ENCODE peak calls at places on chromosomes 12 and 14, in seven cellular contexts. One of them, this sample, is unnamed.

GRCh38 chr12:131943389-131943788 is 6.4 kb upstream of the EP400 start:
- DNase-seq in mesothelial cell of epicardium: no peak
- DNase-seq in type B pancreatic cell: no peak
- DNase-seq in midbrain: no peak
- DNase-seq in amygdala: no peak
- DNase-seq in mucosa of gallbladder: no peak
- DNase-seq in SW480: no peak
- DNase-seq in this sample: peak; percentile 54

GRCh38 chr12:57085999-57086950 is 2.6 kb upstream of the NAB2 start:
- DNase-seq in mesothelial cell of epicardium: peak; percentile 72
- DNase-seq in type B pancreatic cell: peak; percentile 77
- DNase-seq in midbrain: peak; percentile 50
- DNase-seq in amygdala: no peak
- DNase-seq in mucosa of gallbladder: peak; percentile 61
- DNase-seq in SW480: peak; percentile 80
- DNase-seq in this sample: no peak

GRCh38 chr12:7460375-7461259 is 16.7 kb upstream of the CD163L1 start:
- DNase-seq in mesothelial cell of epicardium: peak; percentile 73
- DNase-seq in type B pancreatic cell: no peak
- DNase-seq in midbrain: peak; percentile 31
- DNase-seq in amygdala: no peak
- DNase-seq in mucosa of gallbladder: peak; percentile 58
- DNase-seq in SW480: peak; percentile 75
- DNase-seq in this sample: no peak

GRCh38 chr12:6471992-6472366 is 1.5 kb upstream of the VAMP1 start:
- DNase-seq in mesothelial cell of epicardium: no peak
- DNase-seq in type B pancreatic cell: no peak
- DNase-seq in midbrain: no peak
- DNase-seq in amygdala: no peak
- DNase-seq in mucosa of gallbladder: no peak
- DNase-seq in SW480: no peak
- DNase-seq in this sample: no peak

GRCh38 chr14:100593751-100594624 is 6.8 kb upstream of the BEGAIN start:
- DNase-seq in mesothelial cell of epicardium: no peak
- DNase-seq in type B pancreatic cell: no peak
- DNase-seq in midbrain: no peak
- DNase-seq in amygdala: no peak
- DNase-seq in mucosa of gallbladder: no peak
- DNase-seq in SW480: no peak
- DNase-seq in this sample: no peak

GRCh38 chr12:63900922-63901793 is 56.7 kb downstream of the SRGAP1 start:
- DNase-seq in mesothelial cell of epicardium: no peak
- DNase-seq in type B pancreatic cell: no peak
- DNase-seq in midbrain: no peak
- DNase-seq in amygdala: no peak
- DNase-seq in mucosa of gallbladder: no peak
- DNase-seq in SW480: no peak
- DNase-seq in this sample: no peak

GRCh38 chr12:51009038-51009437 is 17.1 kb downstream of the SLC11A2 start:
- DNase-seq in mesothelial cell of epicardium: no peak
- DNase-seq in type B pancreatic cell: no peak
- DNase-seq in midbrain: peak; percentile 89
- DNase-seq in amygdala: peak; percentile 63
- DNase-seq in mucosa of gallbladder: peak; percentile 66
- DNase-seq in SW480: no peak
- DNase-seq in this sample: no peak

GRCh38 chr14:38158468-38158867 is 49.2 kb upstream of the SSTR1 start:
- DNase-seq in mesothelial cell of epicardium: no peak
- DNase-seq in type B pancreatic cell: no peak
- DNase-seq in midbrain: no peak
- DNase-seq in amygdala: no peak
- DNase-seq in mucosa of gallbladder: no peak
- DNase-seq in SW480: no peak
- DNase-seq in this sample: no peak

GRCh38 chr12:108586306-108586705 is 11.6 kb downstream of the TMEM119 start:
- DNase-seq in mesothelial cell of epicardium: no peak
- DNase-seq in type B pancreatic cell: no peak
- DNase-seq in midbrain: no peak
- DNase-seq in amygdala: no peak
- DNase-seq in mucosa of gallbladder: no peak
- DNase-seq in SW480: no peak
- DNase-seq in this sample: no peak

GRCh38 chr14:51082394-51082793 is 12.5 kb downstream of the TRIM9 start:
- DNase-seq in mesothelial cell of epicardium: no peak
- DNase-seq in type B pancreatic cell: no peak
- DNase-seq in midbrain: no peak
- DNase-seq in amygdala: no peak
- DNase-seq in mucosa of gallbladder: no peak
- DNase-seq in SW480: no peak
- DNase-seq in this sample: no peak

GRCh38 chr14:93009471-93010117 is 86.6 kb downstream of the CHGA start:
- DNase-seq in mesothelial cell of epicardium: no peak
- DNase-seq in type B pancreatic cell: no peak
- DNase-seq in midbrain: peak; percentile 91
- DNase-seq in amygdala: peak; percentile 89
- DNase-seq in mucosa of gallbladder: no peak
- DNase-seq in SW480: peak; percentile 46
- DNase-seq in this sample: no peak

This sample was measured in coronary artery.